ENCODE peak calls at places on chromosomes 3 and 15, in ten cellular contexts. D, H, Y, I, S, C, V, Q, G and P are unnamed samples.

GRCh38 chr3:43970920-43971319 is 270.8 kb upstream of the TOPAZ1 start:
- DNase-seq in D (no peak), H (no peak), Y (no peak), I (no peak), S (no peak), C (no peak), V (no peak), Q (no peak), G (no peak), P (no peak)

GRCh38 chr3:57948782-57949242 is 59.4 kb upstream of the FLNB start:
- DNase-seq in D (no peak), H (no peak), Y (no peak), I (no peak), S (no peak), C (no peak), V (peak; percentile 52), Q (no peak), G (no peak), P (no peak)

GRCh38 chr3:171566803-171567422 is 106.7 kb upstream of the TNIK start:
- DNase-seq in D (no peak), H (peak; percentile 10), Y (peak; percentile 23), I (no peak), S (no peak), C (no peak), V (no peak), Q (peak; percentile 76), G (peak; percentile 35), P (no peak)

GRCh38 chr15:88610756-88611231 is 10.3 kb upstream of the AEN start:
- DNase-seq in D (no peak), H (no peak), Y (no peak), I (no peak), S (no peak), C (no peak), V (peak; percentile 73), Q (no peak), G (no peak), P (no peak)

GRCh38 chr15:26967719-26968269 is 3.2 kb upstream of the GABRG3 start:
- DNase-seq in D (no peak), H (no peak), Y (peak; percentile 69), I (peak; percentile 82), S (no peak), C (no peak), V (peak; percentile 90), Q (no peak), G (no peak), P (no peak)

GRCh38 chr3:117660941-117661635 is 951.5 kb downstream of the TUSC7 start:
- DNase-seq in D (no peak), H (no peak), Y (no peak), I (no peak), S (no peak), C (no peak), V (no peak), Q (no peak), G (peak; percentile 58), P (no peak)

GRCh38 chr3:187066228-187066995 is 72.9 kb downstream of the RPL39L start:
- DNase-seq in D (peak; percentile 34), H (peak; percentile 17), Y (peak; percentile 12), I (no peak), S (no peak), C (no peak), V (peak; percentile 92), Q (peak; percentile 42), G (peak; percentile 61), P (no peak)

GRCh38 chr15:58342508-58342907 is 89.3 kb upstream of the LIPC start:
- DNase-seq in D (no peak), H (no peak), Y (no peak), I (no peak), S (no peak), C (no peak), V (no peak), Q (no peak), G (no peak), P (no peak)

GRCh38 chr15:25239471-25240345 is 199.1 kb downstream of the UBE3A start:
- DNase-seq in D (no peak), H (no peak), Y (no peak), I (no peak), S (no peak), C (no peak), V (no peak), Q (no peak), G (no peak), P (no peak)

GRCh38 chr15:48427960-48428547 is 96.8 kb downstream of the DUT start:
- DNase-seq in D (no peak), H (no peak), Y (no peak), I (no peak), S (no peak), C (no peak), V (no peak), Q (no peak), G (no peak), P (no peak)

GRCh38 chr15:38377547-38378161 is 76.3 kb upstream of the FAM98B start:
- DNase-seq in D (no peak), H (no peak), Y (no peak), I (no peak), S (no peak), C (no peak), V (no peak), Q (no peak), G (no peak), P (no peak)

GRCh38 chr15:56943398-56943797 is 25.0 kb downstream of the TCF12 start:
- DNase-seq in D (no peak), H (no peak), Y (no peak), I (no peak), S (no peak), C (no peak), V (no peak), Q (no peak), G (no peak), P (no peak)

GRCh38 chr15:34365836-34366235 is 1.2 kb downstream of the LPCAT4 start:
- DNase-seq in D (no peak), H (no peak), Y (no peak), I (no peak), S (no peak), C (no peak), V (no peak), Q (no peak), G (no peak), P (no peak)

GRCh38 chr3:115245437-115245836 is 98.3 kb upstream of the ZBTB20 start:
- DNase-seq in D (no peak), H (no peak), Y (no peak), I (no peak), S (no peak), C (no peak), V (no peak), Q (peak; percentile 93), G (no peak), P (no peak)

GRCh38 chr3:14476583-14477265 is 63.4 kb downstream of the GRIP2 start:
- DNase-seq in D (no peak), H (no peak), Y (no peak), I (no peak), S (no peak), C (no peak), V (no peak), Q (no peak), G (no peak), P (no peak)

GRCh38 chr15:80706161-80706560 is 11.1 kb downstream of the ABHD17C start:
- DNase-seq in D (no peak), H (no peak), Y (no peak), I (no peak), S (no peak), C (no peak), V (no peak), Q (no peak), G (no peak), P (no peak)

GRCh38 chr3:180036678-180037455 is at the start of gene PEX5L:
- DNase-seq in D (no peak), H (no peak), Y (peak; percentile 95), I (peak; percentile 84), S (peak; percentile 31), C (no peak), V (peak; percentile 95), Q (peak; percentile 77), G (peak; percentile 51), P (no peak)

GRCh38 chr3:58333206-58334012 is 717 bp downstream of the PXK start:
- DNase-seq in D (no peak), H (no peak), Y (peak; percentile 52), I (peak; percentile 35), S (no peak), C (no peak), V (peak; percentile 80), Q (peak; percentile 40), G (no peak), P (no peak)

GRCh38 chr15:74134387-74135027 is 4.1 kb downstream of the ISLR2 start:
- DNase-seq in D (no peak), H (no peak), Y (peak; percentile 73), I (peak; percentile 81), S (no peak), C (no peak), V (peak; percentile 95), Q (no peak), G (no peak), P (no peak)

GRCh38 chr3:133209871-133210550 is 171.8 kb downstream of the TMEM108 start:
- DNase-seq in D (no peak), H (no peak), Y (no peak), I (no peak), S (no peak), C (no peak), V (no peak), Q (peak; percentile 2), G (peak; percentile 32), P (no peak)

GRCh38 chr15:99613481-99613880 is 47.7 kb downstream of the MEF2A start:
- DNase-seq in D (no peak), H (no peak), Y (no peak), I (no peak), S (no peak), C (no peak), V (no peak), Q (no peak), G (no peak), P (no peak)

GRCh38 chr3:122074621-122075265 is 19.6 kb downstream of the CD86 start:
- DNase-seq in D (no peak), H (no peak), Y (no peak), I (no peak), S (no peak), C (no peak), V (no peak), Q (no peak), G (no peak), P (no peak)

GRCh38 chr3:126907557-126907956 is 75.4 kb upstream of the PLXNA1 start:
- DNase-seq in D (no peak), H (no peak), Y (no peak), I (no peak), S (no peak), C (no peak), V (no peak), Q (no peak), G (no peak), P (no peak)

GRCh38 chr15:56871180-56871579 is 47.3 kb upstream of the TCF12 start:
- DNase-seq in D (no peak), H (no peak), Y (no peak), I (no peak), S (no peak), C (no peak), V (no peak), Q (peak; percentile 80), G (no peak), P (no peak)

GRCh38 chr15:77311618-77312398 is 108.1 kb downstream of the PEAK1 start:
- DNase-seq in D (no peak), H (no peak), Y (no peak), I (no peak), S (no peak), C (no peak), V (no peak), Q (peak; percentile 52), G (no peak), P (no peak)

GRCh38 chr3:129519896-129520440 is 8.5 kb upstream of the RHO start:
- DNase-seq in D (no peak), H (no peak), Y (no peak), I (no peak), S (no peak), C (no peak), V (no peak), Q (no peak), G (no peak), P (no peak)

GRCh38 chr3:13470894-13471574 is 9.1 kb upstream of the HDAC11 start:
- DNase-seq in D (no peak), H (no peak), Y (no peak), I (no peak), S (no peak), C (no peak), V (no peak), Q (peak; percentile 60), G (no peak), P (no peak)

GRCh38 chr3:4816306-4816705 is 162.9 kb upstream of the BHLHE40 start:
- DNase-seq in D (no peak), H (no peak), Y (no peak), I (no peak), S (no peak), C (no peak), V (no peak), Q (no peak), G (no peak), P (no peak)